ENCODE peak calls at places on chromosomes 2 and 18, in five cellular contexts. B is CD8-positive, alpha-beta memory T cell; C is dorsolateral prefrontal cortex; W is effector memory CD4-positive, alpha-beta T cell; Y is lung. V is an unnamed sample.
A peak's percentile ranks its signal among the peaks of the same experiment; 100 is the strongest.

GRCh38 chr2:56211048-56211447 is 27.3 kb downstream of the CCDC85A start:
- DNase-seq in Y (no peak), C (no peak), W (no peak), B (no peak), V (no peak)

GRCh38 chr2:182887753-182888415 is 21.4 kb upstream of the FRZB start:
- DNase-seq in Y (no peak), W (no peak), C (no peak), B (no peak), V (no peak)

GRCh38 chr2:37585295-37585908 is 86.0 kb downstream of the CDC42EP3 start:
- DNase-seq in C (no peak), W (no peak), B (no peak), Y (no peak), V (no peak)

GRCh38 chr2:133365117-133365516 is 203.1 kb downstream of the NCKAP5 start:
- DNase-seq in W (no peak), Y (no peak), C (no peak), B (no peak), V (no peak)

GRCh38 chr2:202624133-202624532 is 10.6 kb upstream of the FAM117B start:
- DNase-seq in B (no peak), Y (no peak), C (no peak), W (no peak), V (no peak)

GRCh38 chr2:138486347-138487198 is 15.0 kb upstream of the SPOPL start:
- DNase-seq in W (no peak), B (no peak), Y (no peak), C (no peak), V (no peak)

GRCh38 chr2:149076863-149077412 is 38.4 kb downstream of the LYPD6B start:
- DNase-seq in C (no peak), Y (no peak), B (no peak), W (no peak), V (no peak)

GRCh38 chr2:232532406-232532805 is 6.4 kb downstream of the CHRND start:
- DNase-seq in Y (no peak), C (no peak), W (no peak), B (no peak), V (no peak)

GRCh38 chr2:96913398-96914202 is 43.7 kb upstream of the SEMA4C start:
- DNase-seq in C (peak; percentile 40), W (peak; percentile 30), Y (no peak), B (peak; percentile 79), V (no peak)

GRCh38 chr2:47069628-47070154 is 85.4 kb downstream of the STPG4 start:
- DNase-seq in C (no peak), Y (peak; percentile 85), B (no peak), W (no peak), V (no peak)

GRCh38 chr2:79320871-79321270 is 161.3 kb upstream of the REG3A start:
- DNase-seq in C (no peak), Y (no peak), W (no peak), B (no peak), V (no peak)

GRCh38 chr2:98654702-98655488 is 46.5 kb downstream of the UNC50 start:
- DNase-seq in Y (no peak), B (peak; percentile 68), C (no peak), W (no peak), V (no peak)

GRCh38 chr2:9991829-9992273 is 40.4 kb downstream of the GRHL1 start:
- DNase-seq in W (no peak), Y (no peak), B (no peak), C (no peak), V (no peak)

GRCh38 chr18:68928762-68929675 is 131.1 kb downstream of the CCDC102B start:
- DNase-seq in C (no peak), W (no peak), Y (no peak), B (no peak), V (no peak)

GRCh38 chr2:233331536-233331935 is 22.8 kb upstream of the DGKD start:
- DNase-seq in W (peak; percentile 68), B (peak; percentile 86), Y (peak; percentile 69), C (no peak), V (peak; percentile 24)

GRCh38 chr2:64049633-64050220 is 30.5 kb upstream of the VPS54 start:
- DNase-seq in W (peak; percentile 43), Y (peak; percentile 60), C (peak; percentile 62), B (peak; percentile 75), V (peak; percentile 19)

GRCh38 chr2:166239548-166239947 is 111.7 kb upstream of the SCN1A start:
- DNase-seq in B (no peak), C (no peak), W (no peak), Y (no peak), V (no peak)

GRCh38 chr18:49048361-49048760 is 97.6 kb upstream of the SMAD7 start:
- DNase-seq in C (no peak), Y (no peak), W (no peak), B (no peak), V (no peak)

GRCh38 chr2:179172894-179173293 is 91.7 kb downstream of the SESTD1 start:
- DNase-seq in Y (no peak), C (no peak), W (no peak), B (no peak), V (no peak)

GRCh38 chr2:60053791-60054190 is 499.7 kb downstream of the BCL11A start:
- DNase-seq in W (no peak), B (no peak), C (no peak), Y (no peak), V (no peak)

GRCh38 chr2:135095591-135095990 is 43.5 kb downstream of the RAB3GAP1 start:
- DNase-seq in B (no peak), Y (no peak), C (no peak), W (no peak), V (no peak)

DNA sequence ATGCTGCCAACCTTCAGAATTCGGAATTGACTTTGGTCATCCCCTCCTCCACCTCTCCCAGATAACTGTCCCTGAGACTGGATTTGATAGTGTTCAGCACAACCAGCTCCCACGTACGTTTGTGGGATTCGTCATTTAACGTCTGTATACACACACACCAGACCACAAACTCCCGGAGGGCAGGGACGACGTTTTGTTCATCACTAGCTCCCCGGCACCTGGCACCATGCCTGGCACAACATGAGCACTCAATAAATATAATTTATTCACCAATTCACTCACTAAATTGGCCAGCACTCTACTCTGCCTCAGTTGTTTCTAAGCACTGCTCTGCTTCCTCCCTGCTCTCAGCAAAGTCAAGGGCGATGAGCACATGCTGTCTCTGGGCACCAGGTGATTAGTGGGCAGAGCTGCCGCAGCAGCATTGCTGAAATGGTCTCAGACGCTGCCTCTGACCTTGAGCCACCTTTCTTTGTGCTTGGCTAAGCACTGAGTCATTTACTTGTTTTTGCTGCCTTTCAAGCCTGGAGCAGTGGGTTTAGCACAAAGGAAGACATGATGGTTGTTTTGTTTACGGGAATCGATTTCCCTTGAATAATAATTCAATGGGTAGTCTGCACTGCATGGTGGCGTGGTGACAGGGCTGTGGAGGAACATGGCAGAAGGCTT is 19.3 kb upstream of the LOXHD1 start:
- DNase-seq in B (no peak), Y (no peak), W (no peak), C (no peak), V (no peak)
- H3K27ac ChIP-seq in B (no peak overlapping the region), Y (no peak overlapping the region), W (no peak overlapping the region), C (no peak overlapping the region), V (no peak overlapping the region)

DNA sequence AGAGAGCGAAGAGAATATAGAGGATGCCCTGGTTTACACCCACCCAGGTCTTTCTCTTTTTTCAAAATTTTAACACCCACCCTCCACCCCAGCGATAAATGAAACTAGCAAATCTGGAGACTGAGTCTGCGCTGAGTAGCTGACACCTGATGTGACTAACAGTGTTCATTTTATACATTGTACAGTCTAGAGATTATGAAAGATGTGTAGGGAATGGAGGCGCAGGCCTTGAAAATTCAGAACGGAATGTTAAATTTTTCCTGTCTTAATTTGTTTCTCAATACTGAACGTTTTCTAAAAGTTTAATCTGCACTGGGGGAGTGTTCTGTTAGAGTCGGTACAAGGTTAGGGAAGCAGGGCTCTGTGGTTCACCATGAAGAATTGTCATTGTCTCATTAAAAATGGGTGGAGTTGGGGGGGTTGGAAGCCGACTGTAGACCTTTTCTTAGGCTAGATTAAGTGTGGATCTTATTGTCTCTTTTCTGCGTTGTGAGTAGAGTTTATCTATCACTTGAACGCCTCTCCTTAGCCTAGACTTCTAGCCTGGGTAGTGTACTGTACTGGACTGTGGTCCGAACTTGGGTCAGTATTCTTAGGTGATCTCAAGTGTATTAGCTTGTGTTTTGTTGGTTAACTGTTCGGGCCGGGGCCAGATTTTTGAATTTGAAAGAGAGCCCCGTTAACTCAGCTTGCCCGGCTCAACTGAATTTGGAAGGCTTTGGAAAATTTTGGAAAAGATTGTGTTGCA is 1.9 kb downstream of the MAP4K4 start:
- DNase-seq in Y (no peak), B (no peak), W (no peak), C (no peak), V (no peak)
- H3K27ac ChIP-seq in Y (no peak overlapping the region), B (peak overlapping the region; percentile 64), W (peak overlapping the region; percentile 72), C (peak overlapping the region; percentile 88), V (peak overlapping the region; percentile 83)

GRCh38 chr18:35436076-35436649 is 59.0 kb upstream of the ZNF396 start:
- DNase-seq in C (no peak), B (no peak), W (no peak), Y (no peak), V (no peak)
- H3K27ac ChIP-seq in C (no peak overlapping the region), B (no peak overlapping the region), W (no peak overlapping the region), Y (no peak overlapping the region), V (no peak overlapping the region)

DNA sequence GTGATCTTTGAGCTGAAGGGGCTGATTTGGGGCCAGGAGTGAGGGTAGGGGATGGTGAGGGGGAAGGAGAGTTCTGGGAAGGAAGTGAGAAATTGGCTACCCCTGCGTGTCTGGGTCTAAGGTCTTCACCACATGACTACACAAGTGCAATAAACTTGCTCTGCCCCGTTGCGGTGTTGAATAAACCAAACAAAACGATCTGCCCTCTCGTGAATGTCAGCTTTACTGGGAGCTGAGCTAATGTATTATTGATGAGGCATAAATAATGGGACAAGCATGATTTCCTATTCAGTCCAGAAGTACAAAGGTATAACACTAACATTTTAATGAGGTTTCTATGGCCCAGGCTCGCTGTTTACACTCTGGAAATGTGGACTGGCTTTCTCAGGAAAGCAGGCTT is 8.0 kb upstream of the CFAP221 start:
- DNase-seq in Y (no peak), B (no peak), W (no peak), C (no peak), V (no peak)
- H3K27ac ChIP-seq in Y (no peak overlapping the region), B (no peak overlapping the region), W (no peak overlapping the region), C (no peak overlapping the region), V (no peak overlapping the region)

GRCh38 chr2:28608061-28608828 is 112.4 kb downstream of the PLB1 start:
- DNase-seq in B (no peak), W (no peak), C (peak; percentile 81), Y (no peak), V (no peak)
- H3K27ac ChIP-seq in B (no peak overlapping the region), W (no peak overlapping the region), C (peak overlapping the region; percentile 36), Y (no peak overlapping the region), V (no peak overlapping the region)

DNA sequence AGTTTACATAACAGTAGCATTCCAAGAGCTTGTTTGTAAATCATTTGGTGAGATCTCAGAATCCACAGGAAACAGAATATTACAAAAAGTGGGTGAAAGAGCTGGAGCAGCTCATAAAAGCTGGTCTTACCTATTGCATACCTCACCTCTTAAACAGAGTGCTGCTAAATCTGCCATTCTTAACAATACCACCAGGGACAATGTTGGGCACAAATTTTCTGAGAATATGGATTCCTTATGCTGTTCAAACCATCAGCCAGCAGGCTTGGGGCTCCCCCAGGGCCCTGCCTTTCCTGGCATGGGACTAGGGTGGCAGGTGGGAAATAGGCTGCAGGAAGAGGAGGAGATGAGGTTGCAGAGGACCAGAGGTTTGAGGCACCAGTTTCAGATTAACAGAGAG is 55.6 kb downstream of the TGFA start:
- DNase-seq in C (no peak), B (no peak), W (no peak), Y (no peak), V (no peak)
- H3K27ac ChIP-seq in C (no peak overlapping the region), B (no peak overlapping the region), W (no peak overlapping the region), Y (no peak overlapping the region), V (no peak overlapping the region)